ENCODE peak calls at places on chromosomes 6 and 20, in ten cellular contexts. D, X, N, A, H, L, P, Y, O and S are unnamed samples.

GRCh38 chr20:60553095-60553494 is 594.9 kb downstream of the CDH26 start:
- DNase-seq in A (no peak), D (no peak), L (no peak), Y (no peak), P (no peak), X (peak; percentile 10), O (no peak), H (no peak), N (peak; percentile 27), S (no peak)

GRCh38 chr20:38791291-38791690 is 14.2 kb upstream of the PPP1R16B start:
- DNase-seq in N (no peak), P (no peak), H (no peak), L (no peak), X (no peak), D (no peak), O (no peak), Y (no peak), A (no peak), S (no peak)

GRCh38 chr6:47352169-47352568 is 42.5 kb upstream of the TNFRSF21 start:
- DNase-seq in N (no peak), O (no peak), X (no peak), Y (no peak), A (no peak), D (peak; percentile 16), P (no peak), L (no peak), H (peak; percentile 37), S (peak; percentile 33)

GRCh38 chr20:57625978-57626377 is 5.8 kb upstream of the ZBP1 start:
- DNase-seq in P (no peak), O (no peak), D (no peak), X (no peak), H (no peak), Y (no peak), N (no peak), A (no peak), L (no peak), S (no peak)

GRCh38 chr20:15058836-15059235 is 721.4 kb upstream of the FLRT3 start:
- DNase-seq in H (no peak), L (no peak), D (no peak), P (no peak), A (no peak), Y (no peak), X (no peak), O (no peak), N (no peak), S (no peak)

GRCh38 chr6:44256291-44257006 is 879 bp downstream of the SLC35B2 start:
- DNase-seq in P (no peak), X (no peak), H (no peak), D (no peak), N (peak; percentile 47), O (no peak), Y (peak; percentile 60), L (no peak), A (peak; percentile 62), S (no peak)

GRCh38 chr20:57211949-57212889 is 54.2 kb downstream of the BMP7 start:
- DNase-seq in X (peak; percentile 67), Y (peak; percentile 75), O (peak; percentile 90), P (peak; percentile 84), H (peak; percentile 18), D (peak; percentile 88), L (peak; percentile 94), N (peak; percentile 91), A (peak; percentile 75), S (no peak)

GRCh38 chr20:48129319-48129973 is 344.2 kb upstream of the SULF2 start:
- DNase-seq in L (peak; percentile 22), D (peak; percentile 46), Y (no peak), H (no peak), N (no peak), P (no peak), A (no peak), X (no peak), O (no peak), S (no peak)

GRCh38 chr6:138454976-138455706 is 44.2 kb downstream of the NHSL1 start:
- DNase-seq in X (no peak), L (peak; percentile 12), D (no peak), O (no peak), Y (no peak), A (no peak), H (no peak), P (no peak), N (peak; percentile 80), S (peak; percentile 45)

GRCh38 chr6:136445063-136445462 is 105.2 kb downstream of the MAP7 start:
- DNase-seq in L (no peak), P (no peak), X (no peak), Y (no peak), O (peak; percentile 43), A (no peak), N (no peak), H (no peak), D (no peak), S (no peak)

GRCh38 chr6:107811591-107812218 is 12.4 kb downstream of the SCML4 start:
- DNase-seq in P (peak; percentile 21), O (peak; percentile 54), L (peak; percentile 8), Y (no peak), A (no peak), X (no peak), D (no peak), N (peak; percentile 51), H (no peak), S (no peak)

GRCh38 chr20:8963330-8963729 is 105.6 kb upstream of the PLCB4 start:
- DNase-seq in P (no peak), D (no peak), H (no peak), Y (no peak), L (no peak), X (no peak), O (no peak), N (no peak), A (no peak), S (no peak)

GRCh38 chr6:64034840-64035656 is 399.4 kb downstream of the PHF3 start:
- DNase-seq in N (peak; percentile 65), Y (no peak), L (no peak), H (no peak), P (peak; percentile 62), O (peak; percentile 46), D (no peak), X (peak; percentile 42), A (no peak), S (no peak)

GRCh38 chr6:68071740-68072139 is 563.3 kb upstream of the ADGRB3 start:
- DNase-seq in N (no peak), D (no peak), L (no peak), H (no peak), P (no peak), O (no peak), A (no peak), X (peak; percentile 35), Y (no peak), S (no peak)

GRCh38 chr6:113630738-113631535 is 226.2 kb upstream of the MARCKS start:
- DNase-seq in L (peak; percentile 60), O (peak; percentile 42), Y (no peak), D (no peak), H (no peak), A (no peak), N (peak; percentile 79), P (peak; percentile 86), X (peak; percentile 35), S (peak; percentile 77)

GRCh38 chr6:79872986-79873385 is 74.4 kb downstream of the ELOVL4 start:
- DNase-seq in X (peak; percentile 22), A (no peak), P (peak; percentile 64), D (no peak), O (peak; percentile 62), L (peak; percentile 34), H (no peak), N (peak; percentile 97), Y (no peak), S (no peak)

DNA sequence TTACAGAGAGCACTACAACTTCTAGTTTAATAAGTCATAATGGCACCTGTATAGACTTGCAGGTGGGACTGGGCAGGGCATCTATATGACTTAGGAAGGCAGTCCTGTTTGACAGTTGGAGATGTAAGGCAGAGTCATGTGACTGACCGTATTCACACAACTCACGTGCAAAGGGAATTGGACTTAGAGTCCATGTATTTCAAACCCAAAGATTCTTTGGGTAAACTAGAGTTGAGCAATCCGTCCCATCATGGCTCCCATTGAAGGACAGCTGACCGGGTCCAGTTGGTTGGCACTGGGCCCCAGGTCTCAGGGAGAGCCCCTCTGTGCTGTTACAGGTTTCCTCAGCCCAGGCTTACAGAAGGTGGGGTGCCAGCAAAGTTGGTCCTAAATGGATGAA is 121.9 kb downstream of the ARID1B start:
- DNase-seq in Y (no peak), O (no peak), P (no peak), H (peak; percentile 24), X (no peak), D (no peak), L (no peak), A (no peak), N (no peak), S (no peak)
- H4K20me1 ChIP-seq in Y (peaks cover 13% of the 10 kb centered on the region), O (peaks cover 46% of the 10 kb centered on the region), P (peaks cover 23% of the 10 kb centered on the region), H (no peaks in the 10 kb centered on the region), X (no peaks in the 10 kb centered on the region), D (peaks cover 43% of the 10 kb centered on the region), L (peaks cover 60% of the 10 kb centered on the region), A (no peaks in the 10 kb centered on the region), N (no peaks in the 10 kb centered on the region), S (peaks cover 4% of the 10 kb centered on the region)

DNA sequence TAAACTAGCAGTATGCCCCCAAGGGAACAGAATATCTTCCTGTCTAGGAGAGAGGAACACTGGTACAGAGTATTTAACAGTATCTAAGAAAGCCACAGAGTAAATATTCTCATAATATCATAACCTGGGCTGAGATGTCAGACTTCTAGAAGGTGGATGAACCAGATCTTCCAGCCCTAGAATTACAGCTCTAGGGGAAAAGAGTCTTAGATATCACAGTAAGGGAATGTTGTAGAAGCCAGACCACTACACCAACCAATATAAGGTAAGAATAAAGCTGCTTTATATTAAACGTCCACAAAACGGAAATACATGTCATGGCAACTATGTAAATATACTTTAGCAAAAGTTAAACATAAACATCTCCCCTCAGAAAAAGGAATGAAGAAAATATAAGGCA is 12.4 kb downstream of the SERINC1 start:
- DNase-seq in D (no peak), Y (no peak), X (no peak), P (peak; percentile 22), H (no peak), N (peak; percentile 8), O (no peak), L (no peak), A (no peak), S (no peak)
- H4K20me1 ChIP-seq in D (peaks cover 49% of the 10 kb centered on the region), Y (no peaks in the 10 kb centered on the region), X (peaks cover 3% of the 10 kb centered on the region), P (peaks cover 60% of the 10 kb centered on the region), H (peaks cover 60% of the 10 kb centered on the region), N (peaks cover 9% of the 10 kb centered on the region), O (peaks cover 89% of the 10 kb centered on the region), L (peaks cover 71% of the 10 kb centered on the region), A (no peaks in the 10 kb centered on the region), S (peaks cover 20% of the 10 kb centered on the region)

GRCh38 chr6:4032475-4032874 is 46.5 kb downstream of the FAM217A start:
- DNase-seq in Y (no peak), D (no peak), X (no peak), N (no peak), P (no peak), A (no peak), H (no peak), L (no peak), O (no peak), S (no peak)
- H4K20me1 ChIP-seq in Y (peaks cover 13% of the 10 kb centered on the region), D (peaks cover 86% of the 10 kb centered on the region), X (no peaks in the 10 kb centered on the region), N (no peaks in the 10 kb centered on the region), P (peaks cover 45% of the 10 kb centered on the region), A (no peaks in the 10 kb centered on the region), H (peaks cover 53% of the 10 kb centered on the region), L (peaks cover 77% of the 10 kb centered on the region), O (peaks cover 70% of the 10 kb centered on the region), S (peaks cover 6% of the 10 kb centered on the region)

DNA sequence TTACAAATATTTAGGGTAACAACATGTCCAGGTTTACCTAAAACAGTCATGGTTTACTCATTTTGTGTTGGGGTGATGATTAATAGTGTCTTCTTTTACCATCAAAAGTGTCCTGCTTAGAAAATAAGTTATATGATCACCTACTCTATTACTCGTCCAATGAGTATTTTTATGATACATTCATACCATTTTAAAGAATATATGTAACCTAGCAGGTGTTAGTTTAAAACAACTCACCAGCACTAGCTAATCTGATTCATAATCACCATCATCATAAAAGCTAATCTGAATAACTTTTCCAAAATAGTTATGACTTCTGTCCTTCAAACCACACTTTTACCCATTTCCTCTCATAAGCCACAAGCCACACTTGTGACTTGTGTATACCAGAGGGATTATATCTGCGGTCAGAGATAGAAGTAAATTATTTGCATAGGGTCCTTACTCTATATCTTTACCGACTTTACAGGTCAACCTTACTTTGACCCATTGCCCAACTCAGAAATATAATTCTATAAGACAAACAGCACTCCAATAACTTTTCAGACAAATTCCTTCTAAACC is 33.3 kb upstream of the NRN1 start:
- DNase-seq in N (no peak), D (no peak), O (no peak), L (no peak), P (no peak), Y (no peak), A (no peak), X (no peak), H (no peak), S (no peak)
- H4K20me1 ChIP-seq in N (no peaks in the 10 kb centered on the region), D (no peaks in the 10 kb centered on the region), O (no peaks in the 10 kb centered on the region), L (no peaks in the 10 kb centered on the region), P (no peaks in the 10 kb centered on the region), Y (no peaks in the 10 kb centered on the region), A (no peaks in the 10 kb centered on the region), X (no peaks in the 10 kb centered on the region), H (no peaks in the 10 kb centered on the region), S (no peaks in the 10 kb centered on the region)